ENCODE peak calls at places on chromosomes 5 and 9, in five cellular contexts. B is GM20000, S is AG08395, G is BJ, M is stromal cell of bone marrow. N is an unnamed sample.

GRCh38 chr5:34534237-34535108 is 121.7 kb upstream of the RAI14 start:
- DNase-seq in B (peak; percentile 37), S (peak; percentile 79), G (peak; percentile 93), M (peak; percentile 73), N (peak; percentile 87)

GRCh38 chr9:101628173-101628572 is 33.4 kb upstream of the PPP3R2 start:
- DNase-seq in B (no peak), S (no peak), G (no peak), M (peak; percentile 38), N (peak; percentile 3)

GRCh38 chr5:75567710-75568109 is 43.5 kb upstream of the ANKDD1B start:
- DNase-seq in B (peak; percentile 21), S (peak; percentile 7), G (no peak), M (no peak), N (no peak)

GRCh38 chr5:66454186-66455078 is 141.8 kb upstream of the MAST4 start:
- DNase-seq in B (no peak), S (peak; percentile 14), G (no peak), M (peak; percentile 48), N (no peak)

GRCh38 chr5:54553659-54554207 is 36.2 kb downstream of the SNX18 start:
- DNase-seq in B (no peak), S (no peak), G (no peak), M (no peak), N (no peak)

GRCh38 chr5:122267195-122267594 is 44.8 kb upstream of the SNCAIP start:
- DNase-seq in B (no peak), S (no peak), G (no peak), M (no peak), N (no peak)

GRCh38 chr5:143683459-143683858 is 128.5 kb upstream of the HMHB1 start:
- DNase-seq in B (no peak), S (no peak), G (no peak), M (no peak), N (no peak)

GRCh38 chr5:132273631-132274030 is 16.1 kb downstream of the PDLIM4 start:
- DNase-seq in B (no peak), S (no peak), G (no peak), M (no peak), N (no peak)

GRCh38 chr5:128358826-128359225 is 179.2 kb downstream of the FBN2 start:
- DNase-seq in B (no peak), S (no peak), G (peak; percentile 26), M (peak; percentile 7), N (no peak)

GRCh38 chr5:67957374-67957773 is 258.2 kb upstream of the PIK3R1 start:
- DNase-seq in B (no peak), S (no peak), G (no peak), M (no peak), N (no peak)

GRCh38 chr5:133866903-133867245 is 101.6 kb downstream of the C5orf15 start:
- DNase-seq in B (no peak), S (no peak), G (no peak), M (no peak), N (no peak)

GRCh38 chr5:134135091-134135655 is 20.7 kb downstream of the TCF7 start:
- DNase-seq in B (no peak), S (no peak), G (no peak), M (no peak), N (no peak)

GRCh38 chr5:37662789-37663475 is 176.9 kb downstream of the GDNF start:
- DNase-seq in B (no peak), S (peak; percentile 27), G (no peak), M (peak; percentile 40), N (no peak)

GRCh38 chr9:71987471-71988371 is 72.7 kb downstream of the C9orf57 start:
- DNase-seq in B (no peak), S (no peak), G (no peak), M (no peak), N (no peak)

GRCh38 chr5:79032031-79032711 is 37.3 kb downstream of the DMGDH start:
- DNase-seq in B (no peak), S (no peak), G (no peak), M (no peak), N (no peak)

GRCh38 chr5:16437974-16438373 is 27.6 kb downstream of the ZNF622 start:
- DNase-seq in B (no peak), S (no peak), G (no peak), M (no peak), N (no peak)

GRCh38 chr9:107426126-107426525 is 63.4 kb downstream of the KLF4 start:
- DNase-seq in B (no peak), S (no peak), G (no peak), M (no peak), N (no peak)

GRCh38 chr5:179113945-179114641 is 53.9 kb downstream of the ZNF354C start:
- DNase-seq in B (peak; percentile 7), S (no peak), G (no peak), M (no peak), N (no peak)

GRCh38 chr9:131800366-131800765 is 60.5 kb upstream of the RAPGEF1 start:
- DNase-seq in B (no peak), S (no peak), G (no peak), M (no peak), N (no peak)

GRCh38 chr5:176658007-176658599 is 10.8 kb downstream of the TSPAN17 start:
- DNase-seq in B (peak; percentile 68), S (peak; percentile 79), G (no peak), M (peak; percentile 68), N (peak; percentile 33)

GRCh38 chr5:72647806-72648205 is 140.6 kb upstream of the ZNF366 start:
- DNase-seq in B (no peak), S (no peak), G (no peak), M (no peak), N (no peak)

GRCh38 chr9:87547665-87548064 is 50.0 kb downstream of the DAPK1 start:
- DNase-seq in B (no peak), S (no peak), G (no peak), M (no peak), N (no peak)

GRCh38 chr9:22813520-22813919 is 366.9 kb downstream of the DMRTA1 start:
- DNase-seq in B (no peak), S (no peak), G (no peak), M (peak; percentile 21), N (no peak)

GRCh38 chr5:114317751-114318150 is 44.1 kb upstream of the KCNN2 start:
- DNase-seq in B (no peak), S (no peak), G (no peak), M (no peak), N (no peak)

GRCh38 chr9:130319944-130320696 is 54.6 kb downstream of the HMCN2 start:
- DNase-seq in B (no peak), S (no peak), G (no peak), M (no peak), N (no peak)

GRCh38 chr9:116096853-116097252 is 56.7 kb upstream of the PAPPA start:
- DNase-seq in B (no peak), S (no peak), G (no peak), M (no peak), N (no peak)

GRCh38 chr9:115808695-115809094 is 344.9 kb upstream of the PAPPA start:
- DNase-seq in B (no peak), S (no peak), G (no peak), M (no peak), N (no peak)

GRCh38 chr9:36566813-36567217 is 5.9 kb upstream of the MELK start:
- DNase-seq in B (no peak), S (peak; percentile 75), G (no peak), M (peak; percentile 58), N (no peak)

GRCh38 chr9:89751081-89751855 is 146.5 kb downstream of the GADD45G start:
- DNase-seq in B (no peak), S (no peak), G (no peak), M (no peak), N (no peak)

GRCh38 chr5:58447231-58447630 is 12.7 kb downstream of the PLK2 start:
- DNase-seq in B (no peak), S (peak; percentile 46), G (no peak), M (peak; percentile 38), N (no peak)

GRCh38 chr9:36572515-36573418 is at the start of gene MELK:
- DNase-seq in B (peak; percentile 93), S (peak; percentile 82), G (no peak), M (peak; percentile 62), N (no peak)

GRCh38 chr9:34526026-34526425 is 3.2 kb upstream of the ENHO start:
- DNase-seq in B (no peak), S (no peak), G (no peak), M (no peak), N (no peak)

GRCh38 chr9:132572921-132573320 is 9.5 kb upstream of the BARHL1 start:
- DNase-seq in B (no peak), S (peak; percentile 47), G (no peak), M (peak; percentile 7), N (no peak)

GRCh38 chr9:83196946-83197345 is 134.0 kb upstream of the RASEF start:
- DNase-seq in B (no peak), S (no peak), G (no peak), M (no peak), N (no peak)

GRCh38 chr5:23007226-23007625 is 154.1 kb upstream of the CDH12 start:
- DNase-seq in B (no peak), S (no peak), G (no peak), M (no peak), N (no peak)

GRCh38 chr9:96612966-96613589 is 6.6 kb downstream of the CDC14B start:
- DNase-seq in B (no peak), S (no peak), G (no peak), M (no peak), N (no peak)

GRCh38 chr5:35367534-35367933 is 137.2 kb upstream of the PRLR start:
- DNase-seq in B (no peak), S (no peak), G (no peak), M (no peak), N (no peak)

GRCh38 chr5:172405708-172406107 is 48.6 kb downstream of the SH3PXD2B start:
- DNase-seq in B (no peak), S (no peak), G (no peak), M (no peak), N (no peak)

GRCh38 chr9:26756881-26757280 is 135.7 kb downstream of the CAAP1 start:
- DNase-seq in B (no peak), S (no peak), G (no peak), M (no peak), N (no peak)

N was measured in GM04504.